ENCODE peak calls at places on chromosomes 5 and 9, in four cellular contexts. F is K562, J is HCT116, T is HepG2. V is an unnamed sample.

GRCh38 chr9:121455527-121456239 is 44.0 kb downstream of the GGTA1 start:
- DNase-seq in F (peak), J (no peak), T (no peak), V (no peak)

GRCh38 chr5:50965621-50966362 is 299.4 kb downstream of the PARP8 start:
- DNase-seq in F (no peak), J (no peak), T (no peak), V (peak)

GRCh38 chr5:56815657-56816545 is 552 bp downstream of the MAP3K1 start:
- DNase-seq in F (peak), J (no peak), T (no peak), V (peak)

GRCh38 chr5:53406630-53407316 is 73.7 kb upstream of the FST start:
- DNase-seq in F (no peak), J (peak), T (peak), V (no peak)

GRCh38 chr5:79526493-79526892 is 12.6 kb upstream of the HOMER1 start:
- DNase-seq in F (no peak), J (no peak), T (no peak), V (no peak)

GRCh38 chr9:76394896-76395244 is 644 bp upstream of the RFK start:
- DNase-seq in F (peak), J (peak), T (peak), V (peak)

GRCh38 chr5:175487514-175488222 is 9.3 kb downstream of the SFXN1 start:
- DNase-seq in F (no peak), J (no peak), T (no peak), V (no peak)

GRCh38 chr5:172142709-172143215 is 45.3 kb downstream of the STK10 start:
- DNase-seq in F (peak), J (no peak), T (peak), V (no peak)

GRCh38 chr5:54243483-54244080 is 66.8 kb downstream of the ARL15 start:
- DNase-seq in F (peak), J (peak), T (peak), V (peak)

GRCh38 chr9:29322240-29322639 is 1749.0 kb upstream of the C9orf72 start:
- DNase-seq in F (no peak), J (no peak), T (no peak), V (no peak)

GRCh38 chr9:22054076-22054475 is 45.0 kb upstream of the CDKN2B start:
- DNase-seq in F (no peak), J (no peak), T (no peak), V (no peak)

GRCh38 chr9:34522971-34523797 is at the start of gene ENHO:
- DNase-seq in F (peak), J (peak), T (peak), V (peak)

GRCh38 chr9:135956798-135957166 is 4.4 kb downstream of the UBAC1 start:
- DNase-seq in F (peak), J (no peak), T (no peak), V (no peak)

GRCh38 chr5:140202078-140202477 is 27.1 kb downstream of the CYSTM1 start:
- DNase-seq in F (no peak), J (no peak), T (no peak), V (no peak)
- TF ChIP-seq ELF1 in F (no peak), J (no peak), T (no peak), V (no peak)

DNA sequence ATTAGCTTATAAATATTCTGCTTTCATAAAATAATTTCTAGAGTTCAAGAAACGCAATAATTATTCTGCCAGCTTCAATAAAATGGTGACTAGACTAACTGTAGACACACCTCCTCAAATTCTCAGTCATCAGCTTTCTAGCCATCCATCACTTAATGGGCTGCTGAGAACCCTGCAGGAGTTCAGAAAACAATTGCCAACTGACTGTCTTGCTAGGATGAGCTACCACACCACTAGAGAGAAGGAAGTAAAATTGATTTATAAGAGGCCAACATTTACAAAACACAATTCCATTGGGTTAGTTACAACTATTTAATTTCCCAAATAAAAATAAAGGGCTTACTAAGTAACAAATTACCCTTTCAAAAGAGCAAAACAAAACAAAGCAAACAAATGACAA is 126.5 kb upstream of the PAPPA start:
- DNase-seq in F (no peak), J (no peak), T (no peak), V (no peak)
- TF ChIP-seq ELF1 in F (no peak), J (no peak), T (no peak), V (no peak)

DNA sequence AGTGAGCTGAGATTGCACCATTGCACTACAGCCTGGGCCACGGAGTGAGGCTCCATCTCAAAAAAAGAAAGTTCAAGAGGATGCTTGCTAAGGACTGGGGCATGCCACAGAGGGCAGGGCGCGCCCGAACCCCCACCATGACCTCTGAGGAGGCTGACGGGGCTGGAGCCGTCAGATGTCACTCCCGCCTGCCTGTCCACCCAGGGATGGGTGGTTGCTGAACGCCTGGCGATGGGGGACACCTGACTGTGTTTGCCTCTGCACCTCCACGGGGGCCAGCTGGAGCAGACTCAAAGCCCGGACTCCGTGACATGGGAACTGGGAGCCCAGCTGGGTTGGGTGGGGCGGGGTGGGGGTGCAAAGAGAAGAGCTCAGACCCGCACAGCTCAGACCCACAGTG is 31.9 kb downstream of the ADAMTSL2 start:
- DNase-seq in F (no peak), J (no peak), T (no peak), V (no peak)
- TF ChIP-seq ELF1 in F (no peak), J (no peak), T (no peak), V (no peak)

DNA sequence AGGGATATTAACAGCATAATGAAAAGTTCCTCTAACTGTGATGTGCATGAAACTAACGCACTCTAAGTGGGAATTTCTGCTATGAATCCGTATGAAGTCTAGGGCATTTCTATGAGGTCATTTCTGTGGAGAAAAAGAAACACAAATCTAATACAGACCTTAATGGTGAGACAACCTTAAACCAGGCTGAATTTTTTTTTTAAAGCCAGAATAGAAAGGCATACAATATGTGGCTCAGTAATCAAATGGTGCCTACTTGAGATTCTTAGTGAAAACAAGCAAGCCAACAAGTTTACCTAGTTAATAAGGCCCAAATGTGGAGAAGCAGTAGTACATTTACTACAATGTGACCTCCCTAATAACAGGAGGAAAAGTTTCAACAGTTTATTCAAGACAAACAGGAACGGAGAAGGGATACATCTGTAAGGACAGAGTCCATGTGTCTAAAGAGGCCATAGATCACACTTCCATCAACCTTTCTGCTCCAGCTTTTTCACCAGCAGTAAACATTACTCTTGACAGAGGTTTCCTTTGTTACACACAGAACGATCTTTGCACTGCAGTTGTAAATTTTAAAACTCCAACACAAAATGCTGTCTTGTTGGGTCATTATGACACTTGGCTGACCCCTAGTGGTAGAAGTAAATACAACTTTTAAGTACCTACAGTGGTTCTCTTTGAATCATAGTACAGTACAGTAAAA is 26.2 kb downstream of the CARNMT1 start:
- DNase-seq in F (peak), J (peak), T (peak), V (peak)
- TF ChIP-seq ELF1 in F (no peak), J (no peak), T (peak), V (no peak)

DNA sequence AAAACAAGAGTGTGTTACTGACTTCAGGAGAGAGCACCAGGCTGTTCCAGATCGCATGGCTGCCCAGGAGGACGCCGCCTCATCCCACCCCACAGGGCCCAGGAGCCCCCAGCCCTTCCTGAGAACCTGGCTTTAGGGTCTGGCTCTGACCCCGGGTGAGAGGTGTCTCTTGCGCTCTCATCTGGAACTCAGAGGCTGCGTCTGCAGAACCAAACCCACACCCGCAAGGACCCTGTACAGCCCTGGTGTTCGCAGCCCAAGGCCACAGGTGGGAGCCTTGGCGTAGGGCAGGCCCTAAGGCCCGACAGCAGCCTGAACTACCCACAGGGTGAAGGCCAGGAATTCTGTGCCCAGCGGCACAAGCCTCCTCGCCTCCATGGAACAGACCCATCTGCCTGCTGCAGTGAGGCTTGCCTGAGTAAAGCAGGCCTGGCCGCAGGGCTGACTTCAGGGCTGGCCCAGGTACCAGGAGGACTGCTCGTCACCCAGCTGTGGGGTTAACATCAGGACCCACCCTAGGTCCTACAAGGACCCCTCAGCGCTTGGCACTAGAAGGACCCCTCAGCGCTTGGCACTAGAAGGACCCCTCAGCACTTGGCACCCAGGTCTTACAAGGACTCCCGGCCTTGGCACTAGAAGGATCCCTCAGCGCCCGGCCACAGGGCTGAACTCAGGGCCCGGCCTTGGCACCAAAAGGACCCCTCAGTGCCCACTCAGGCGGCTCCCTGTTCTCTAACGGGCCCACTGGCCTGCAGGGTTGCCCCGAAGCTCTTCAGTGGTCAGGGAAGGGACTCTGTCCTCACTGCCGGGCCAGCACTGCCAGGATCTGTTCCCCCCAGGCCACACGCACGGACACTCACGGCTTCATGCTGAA is 48.2 kb downstream of the NKD2 start:
- DNase-seq in F (no peak), J (no peak), T (no peak), V (peak)
- TF ChIP-seq ELF1 in F (no peak), J (no peak), T (no peak), V (no peak)

DNA sequence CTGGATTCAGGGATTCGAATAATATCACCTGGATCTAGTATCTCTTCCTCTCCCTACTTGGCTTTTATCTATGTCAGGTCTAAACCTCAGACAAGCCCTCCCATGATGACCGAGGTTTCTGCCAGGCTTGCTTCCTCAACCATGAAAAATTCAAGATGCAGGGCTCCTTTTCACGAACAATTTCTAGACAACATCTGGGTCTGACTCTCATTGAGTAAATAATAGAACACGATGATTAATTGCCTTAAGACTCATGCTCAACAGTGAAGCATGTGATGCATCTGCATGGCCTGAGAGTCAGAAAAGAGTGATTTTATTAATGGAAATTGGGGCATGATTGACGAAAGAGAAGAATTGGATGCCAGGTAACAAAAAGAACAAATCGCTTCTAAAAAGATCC is 277.2 kb upstream of the ZNF608 start:
- DNase-seq in F (no peak), J (no peak), T (no peak), V (no peak)
- TF ChIP-seq ELF1 in F (no peak), J (no peak), T (no peak), V (no peak)

GRCh38 chr5:87390075-87390474 is 22.7 kb downstream of the CCNH start:
- DNase-seq in F (no peak), J (no peak), T (no peak), V (no peak)

GRCh38 chr5:87392170-87392569 is 20.6 kb downstream of the CCNH start:
- DNase-seq in F (no peak), J (no peak), T (no peak), V (no peak)

GRCh38 chr5:87393331-87393730 is 19.4 kb downstream of the CCNH start:
- DNase-seq in F (no peak), J (no peak), T (no peak), V (no peak)

GRCh38 chr5:87390576-87391199 is 22.0 kb downstream of the CCNH start:
- DNase-seq in F (no peak), J (no peak), T (no peak), V (no peak)

DNA sequence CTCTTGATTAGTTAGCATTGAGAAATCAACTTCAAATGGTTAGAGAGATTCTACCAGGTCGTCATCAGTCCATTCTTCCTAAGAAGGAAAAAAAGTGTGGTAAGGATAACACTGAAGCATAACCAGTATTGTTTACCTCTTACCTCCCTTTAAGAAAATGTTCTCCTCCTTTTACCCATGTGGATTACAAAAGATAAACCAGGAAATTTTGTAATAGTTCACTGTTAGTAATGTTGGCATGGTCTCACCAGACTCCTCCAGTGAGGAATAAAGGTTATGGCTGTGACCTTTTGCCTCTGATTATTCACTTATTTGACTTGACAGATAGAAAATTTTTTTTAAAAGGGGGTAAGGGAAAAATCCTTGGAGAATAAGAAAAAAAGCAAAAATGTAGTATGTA is 18.3 kb downstream of the CCNH start:
- DNase-seq in F (no peak), J (no peak), T (no peak), V (no peak)
- TF ChIP-seq ELF1 in F (no peak), J (no peak), T (no peak), V (no peak)

GRCh38 chr5:116142495-116142894 is 57.7 kb downstream of the COMMD10 start:
- DNase-seq in F (no peak), J (no peak), T (no peak), V (no peak)
- TF ChIP-seq ELF1 in F (no peak), J (no peak), T (no peak), V (no peak)

GRCh38 chr9:134537891-134538520 is 103.6 kb upstream of the COL5A1 start:
- DNase-seq in F (no peak), J (no peak), T (no peak), V (no peak)

GRCh38 chr9:134536931-134537330 is 104.7 kb upstream of the COL5A1 start:
- DNase-seq in F (no peak), J (no peak), T (no peak), V (no peak)

GRCh38 chr9:134534661-134535080 is 106.9 kb upstream of the COL5A1 start:
- DNase-seq in F (no peak), J (no peak), T (no peak), V (no peak)

GRCh38 chr9:134535171-134535570 is 106.4 kb upstream of the COL5A1 start:
- DNase-seq in F (no peak), J (no peak), T (no peak), V (no peak)

DNA sequence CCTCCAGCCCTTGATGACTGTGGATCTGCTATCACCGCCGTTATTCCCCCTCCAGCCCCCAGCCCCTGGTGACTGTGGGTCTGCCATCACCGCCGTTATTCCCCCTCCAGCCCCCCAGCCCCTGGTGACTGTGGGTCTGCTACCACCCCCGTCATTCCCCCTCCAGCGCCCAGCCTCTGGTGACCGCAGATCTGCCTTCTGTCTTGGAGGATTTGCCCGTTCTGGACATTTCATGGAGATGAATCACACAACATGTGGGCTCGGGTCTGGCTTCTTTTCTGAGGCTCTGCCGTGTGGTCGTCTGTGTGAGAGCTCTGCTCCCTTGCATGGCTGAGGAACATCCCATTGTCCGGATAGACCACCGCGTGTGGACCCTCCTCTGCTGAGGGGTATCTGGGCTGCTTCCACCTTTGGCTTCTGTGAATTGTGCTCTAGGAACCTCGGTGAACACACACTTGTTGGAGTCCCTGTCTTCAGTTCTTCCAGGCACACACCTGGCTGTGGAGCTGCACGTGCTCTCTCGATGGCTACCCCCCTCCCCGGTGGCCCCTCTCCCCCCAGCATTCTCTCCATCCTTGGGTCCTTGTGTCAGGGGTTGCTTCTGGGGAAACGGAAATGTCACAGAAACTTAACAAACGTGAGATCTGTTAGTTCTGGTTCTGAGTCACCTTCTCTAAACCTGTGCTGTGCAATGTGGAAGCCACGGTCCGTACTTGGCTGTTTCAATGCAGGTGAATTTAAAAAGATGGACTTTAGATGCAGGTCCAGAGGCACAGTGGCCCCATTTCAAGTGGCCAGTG is 105.3 kb upstream of the COL5A1 start:
- DNase-seq in F (no peak), J (no peak), T (no peak), V (no peak)
- TF ChIP-seq ELF1 in F (no peak), J (no peak), T (no peak), V (no peak)

DNA sequence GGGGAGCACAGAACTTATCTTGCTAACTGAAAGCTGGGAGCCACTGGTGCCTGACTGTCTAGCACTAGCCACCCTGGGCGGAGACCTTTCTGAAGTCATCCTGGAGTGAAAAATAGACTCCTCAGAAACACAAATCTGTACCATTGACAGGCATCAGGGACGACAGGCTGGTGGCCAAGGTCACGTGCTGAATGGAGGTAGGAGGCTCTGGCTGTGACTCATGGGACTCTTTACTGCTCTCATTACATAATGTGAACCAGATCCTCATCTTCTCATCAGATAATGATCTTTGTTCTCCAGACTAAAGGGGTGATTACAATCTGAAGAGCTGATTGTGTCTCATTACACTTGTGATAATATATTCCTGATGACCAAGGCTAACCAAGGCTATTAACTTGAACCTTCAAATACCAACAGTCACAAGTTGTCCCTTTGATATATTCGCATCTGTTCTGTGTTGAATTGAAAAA is 91.8 kb downstream of the SEMA5A start:
- DNase-seq in F (no peak), J (no peak), T (no peak), V (peak)
- TF ChIP-seq ELF1 in F (no peak), J (no peak), T (no peak), V (no peak)